ENCODE peak calls at places on chromosomes 2 and 18, in five cellular contexts. One of them, this sample, is unnamed.

GRCh38 chr2:233802132-233802815 is 24.1 kb downstream of the MROH2A start:
- DNase-seq in foreskin fibroblast: no peak
- DNase-seq in Peyer's patch: peak
- DNase-seq in AG09309: no peak
- DNase-seq in lower leg skin: no peak
- DNase-seq in this sample: no peak

GRCh38 chr2:159362094-159362493 is 75.6 kb upstream of the WDSUB1 start:
- DNase-seq in foreskin fibroblast: no peak
- DNase-seq in Peyer's patch: no peak
- DNase-seq in AG09309: no peak
- DNase-seq in lower leg skin: no peak
- DNase-seq in this sample: no peak

GRCh38 chr2:170409164-170409535 is 231.2 kb downstream of the MYO3B start:
- DNase-seq in foreskin fibroblast: peak
- DNase-seq in Peyer's patch: peak
- DNase-seq in AG09309: peak
- DNase-seq in lower leg skin: peak
- DNase-seq in this sample: peak

GRCh38 chr2:147632193-147632592 is 212.6 kb upstream of the ACVR2A start:
- DNase-seq in foreskin fibroblast: no peak
- DNase-seq in Peyer's patch: no peak
- DNase-seq in AG09309: no peak
- DNase-seq in lower leg skin: no peak
- DNase-seq in this sample: no peak

GRCh38 chr2:171347591-171348032 is 86.2 kb downstream of the METTL8 start:
- DNase-seq in foreskin fibroblast: peak
- DNase-seq in Peyer's patch: no peak
- DNase-seq in AG09309: peak
- DNase-seq in lower leg skin: no peak
- DNase-seq in this sample: no peak

GRCh38 chr18:8839285-8839684 is 133.9 kb downstream of the MTCL1 start:
- DNase-seq in foreskin fibroblast: peak
- DNase-seq in Peyer's patch: no peak
- DNase-seq in AG09309: no peak
- DNase-seq in lower leg skin: no peak
- DNase-seq in this sample: no peak

GRCh38 chr2:133504566-133505505 is 63.4 kb downstream of the NCKAP5 start:
- DNase-seq in foreskin fibroblast: no peak
- DNase-seq in Peyer's patch: no peak
- DNase-seq in AG09309: no peak
- DNase-seq in lower leg skin: no peak
- DNase-seq in this sample: no peak

GRCh38 chr2:39780825-39781600 is 2.0 kb upstream of the THUMPD2 start:
- DNase-seq in foreskin fibroblast: no peak
- DNase-seq in Peyer's patch: no peak
- DNase-seq in AG09309: no peak
- DNase-seq in lower leg skin: no peak
- DNase-seq in this sample: peak

GRCh38 chr2:54050445-54050844 is 65.0 kb upstream of the ACYP2 start:
- DNase-seq in foreskin fibroblast: no peak
- DNase-seq in Peyer's patch: no peak
- DNase-seq in AG09309: no peak
- DNase-seq in lower leg skin: no peak
- DNase-seq in this sample: no peak

GRCh38 chr2:233400341-233400740 is 46.0 kb downstream of the DGKD start:
- DNase-seq in foreskin fibroblast: no peak
- DNase-seq in Peyer's patch: no peak
- DNase-seq in AG09309: no peak
- DNase-seq in lower leg skin: peak
- DNase-seq in this sample: no peak

GRCh38 chr2:106163948-106164580 is 30.0 kb downstream of the UXS1 start:
- DNase-seq in foreskin fibroblast: peak
- DNase-seq in Peyer's patch: no peak
- DNase-seq in AG09309: peak
- DNase-seq in lower leg skin: no peak
- DNase-seq in this sample: no peak

GRCh38 chr2:70396589-70396988 is 94.7 kb upstream of the FAM136A start:
- DNase-seq in foreskin fibroblast: no peak
- DNase-seq in Peyer's patch: no peak
- DNase-seq in AG09309: no peak
- DNase-seq in lower leg skin: peak
- DNase-seq in this sample: no peak

GRCh38 chr2:219018726-219019125 is 22.6 kb downstream of the CFAP65 start:
- DNase-seq in foreskin fibroblast: no peak
- DNase-seq in Peyer's patch: peak
- DNase-seq in AG09309: no peak
- DNase-seq in lower leg skin: no peak
- DNase-seq in this sample: no peak

GRCh38 chr2:174328309-174329156 is 6.2 kb upstream of the SP9 start:
- DNase-seq in foreskin fibroblast: no peak
- DNase-seq in Peyer's patch: no peak
- DNase-seq in AG09309: no peak
- DNase-seq in lower leg skin: no peak
- DNase-seq in this sample: no peak

GRCh38 chr2:151560289-151560688 is 150.6 kb downstream of the RIF1 start:
- DNase-seq in foreskin fibroblast: peak
- DNase-seq in Peyer's patch: no peak
- DNase-seq in AG09309: no peak
- DNase-seq in lower leg skin: no peak
- DNase-seq in this sample: no peak

GRCh38 chr18:709771-710170 is 2.7 kb downstream of the ENOSF1 start:
- DNase-seq in foreskin fibroblast: peak
- DNase-seq in Peyer's patch: no peak
- DNase-seq in AG09309: no peak
- DNase-seq in lower leg skin: no peak
- DNase-seq in this sample: no peak

DNA sequence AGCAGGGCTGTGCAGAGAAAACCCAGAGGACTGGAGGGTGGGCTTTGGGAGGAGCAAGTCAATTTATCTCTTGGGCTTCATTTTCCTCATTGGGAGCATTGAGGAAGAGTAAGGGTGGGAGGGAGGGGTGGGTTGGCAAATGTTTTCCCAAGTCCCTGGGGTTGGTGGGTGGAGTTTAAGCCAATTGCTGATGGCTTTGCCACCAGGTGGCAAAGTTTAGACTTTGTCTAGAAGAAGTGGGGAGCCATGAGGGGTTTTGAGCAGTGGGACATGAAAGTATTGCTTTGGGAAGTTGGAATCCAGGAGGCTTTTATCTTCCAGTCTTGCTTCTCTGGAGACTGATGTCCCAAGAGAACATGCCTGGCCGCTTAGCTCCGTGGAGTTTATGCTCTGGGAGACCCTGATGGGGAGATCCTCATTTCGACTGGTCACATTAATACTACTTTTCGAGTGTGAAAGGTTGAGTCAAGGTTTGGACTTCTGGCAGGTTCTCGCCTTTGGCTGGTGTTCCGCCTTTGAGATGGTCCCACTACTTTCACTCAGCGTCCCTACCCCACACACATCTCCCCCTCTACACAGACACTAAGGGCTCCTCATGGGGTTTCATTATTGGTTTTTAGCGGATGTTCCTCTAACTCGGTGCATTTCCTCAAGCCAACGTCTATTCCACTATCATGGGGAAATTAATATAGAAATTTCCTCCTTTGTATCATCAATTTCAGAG is 126.7 kb downstream of the PRKCE start:
- DNase-seq in foreskin fibroblast: no peak
- DNase-seq in Peyer's patch: no peak
- DNase-seq in AG09309: no peak
- DNase-seq in lower leg skin: no peak
- DNase-seq in this sample: no peak
- TF ChIP-seq CTCF in foreskin fibroblast: no peak
- TF ChIP-seq CTCF in Peyer's patch: no peak
- TF ChIP-seq CTCF in AG09309: no peak
- TF ChIP-seq CTCF in lower leg skin: no peak
- TF ChIP-seq CTCF in this sample: no peak

DNA sequence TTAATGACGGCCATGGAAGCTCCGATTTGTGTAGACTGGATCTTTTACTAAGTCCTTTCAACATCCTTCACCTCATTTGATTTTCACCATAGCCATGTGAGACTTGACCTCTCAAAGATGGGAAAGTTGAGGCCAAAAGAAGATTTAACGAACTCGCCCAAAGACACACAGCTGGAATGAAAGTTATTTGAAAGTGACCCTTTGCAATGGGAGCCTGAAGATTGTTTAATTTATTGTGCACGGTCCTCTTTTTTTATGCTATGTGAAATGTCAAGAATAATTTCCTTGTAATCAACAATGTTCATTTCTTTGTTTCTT is 58.0 kb upstream of the COPS8 start:
- DNase-seq in foreskin fibroblast: no peak
- DNase-seq in Peyer's patch: no peak
- DNase-seq in AG09309: no peak
- DNase-seq in lower leg skin: no peak
- DNase-seq in this sample: no peak
- TF ChIP-seq CTCF in foreskin fibroblast: no peak
- TF ChIP-seq CTCF in Peyer's patch: no peak
- TF ChIP-seq CTCF in AG09309: no peak
- TF ChIP-seq CTCF in lower leg skin: no peak
- TF ChIP-seq CTCF in this sample: peak

DNA sequence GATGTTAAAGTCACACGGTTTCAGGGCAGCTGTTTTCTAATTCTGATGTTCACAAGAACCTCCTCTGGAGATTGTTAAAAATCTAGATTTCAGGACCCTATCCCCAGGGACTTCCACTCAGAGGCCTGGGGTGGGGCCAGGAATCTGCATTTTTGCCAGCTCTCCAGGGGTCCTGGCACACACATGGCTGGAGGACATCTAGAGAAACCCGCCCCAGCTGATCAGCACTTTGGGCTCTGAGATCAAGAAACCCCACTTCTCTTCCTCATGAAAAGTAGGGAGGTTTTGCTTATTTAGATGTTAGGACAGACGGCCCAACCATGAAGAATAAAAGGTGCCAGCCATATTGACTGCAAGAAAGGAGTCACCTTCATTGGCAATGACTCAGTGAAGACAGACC is 148.8 kb downstream of the TNS1 start:
- DNase-seq in foreskin fibroblast: no peak
- DNase-seq in Peyer's patch: no peak
- DNase-seq in AG09309: no peak
- DNase-seq in lower leg skin: no peak
- DNase-seq in this sample: no peak
- TF ChIP-seq CTCF in foreskin fibroblast: no peak
- TF ChIP-seq CTCF in Peyer's patch: no peak
- TF ChIP-seq CTCF in AG09309: no peak
- TF ChIP-seq CTCF in lower leg skin: no peak
- TF ChIP-seq CTCF in this sample: no peak

GRCh38 chr18:53906681-53907080 is 317.8 kb downstream of the MBD2 start:
- DNase-seq in foreskin fibroblast: peak
- DNase-seq in Peyer's patch: no peak
- DNase-seq in AG09309: no peak
- DNase-seq in lower leg skin: no peak
- DNase-seq in this sample: no peak

GRCh38 chr18:53911200-53911599 is 313.3 kb downstream of the MBD2 start:
- DNase-seq in foreskin fibroblast: no peak
- DNase-seq in Peyer's patch: no peak
- DNase-seq in AG09309: no peak
- DNase-seq in lower leg skin: no peak
- DNase-seq in this sample: no peak

DNA sequence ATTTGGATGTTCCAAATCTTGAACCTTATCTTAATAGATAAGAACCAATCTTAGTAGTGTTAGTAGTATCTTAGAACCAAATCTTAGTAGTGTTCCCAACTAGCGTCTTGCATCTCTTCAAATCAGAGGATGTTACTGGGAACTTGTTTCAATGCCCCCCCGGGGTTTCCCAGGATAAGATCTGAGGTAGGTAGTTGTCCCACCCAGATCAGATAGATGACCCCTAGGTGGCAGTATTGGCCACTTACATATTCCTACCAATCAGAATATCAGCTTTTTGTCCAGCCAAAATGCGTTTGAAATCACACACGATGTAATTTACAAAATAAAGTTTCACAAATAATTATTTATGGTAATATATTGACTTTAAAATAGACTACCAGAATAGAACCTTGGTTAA is 314.8 kb downstream of the MBD2 start:
- DNase-seq in foreskin fibroblast: peak
- DNase-seq in Peyer's patch: no peak
- DNase-seq in AG09309: peak
- DNase-seq in lower leg skin: no peak
- DNase-seq in this sample: no peak
- TF ChIP-seq CTCF in foreskin fibroblast: peak
- TF ChIP-seq CTCF in Peyer's patch: peak
- TF ChIP-seq CTCF in AG09309: peak
- TF ChIP-seq CTCF in lower leg skin: no peak
- TF ChIP-seq CTCF in this sample: peak

DNA sequence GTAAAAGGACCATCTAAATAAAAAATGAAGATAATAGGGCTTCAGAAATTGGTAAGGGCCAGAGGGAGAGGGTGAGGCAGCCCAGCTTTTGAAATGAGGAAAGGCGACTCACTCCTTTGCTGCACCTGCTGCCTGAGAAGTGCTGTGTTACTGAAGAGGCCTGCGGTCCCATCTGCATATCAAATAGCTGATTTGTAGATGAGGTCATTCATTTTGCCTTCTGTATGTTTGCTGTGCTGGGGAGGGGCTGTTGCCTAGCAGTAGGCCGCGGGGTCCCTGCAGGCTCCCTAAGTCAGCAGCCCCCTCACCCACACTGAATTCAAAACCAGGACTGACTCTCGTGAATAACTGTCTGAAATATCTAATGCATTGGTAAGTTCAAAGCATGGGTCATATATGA is 377.2 kb downstream of the SOX11 start:
- DNase-seq in foreskin fibroblast: no peak
- DNase-seq in Peyer's patch: no peak
- DNase-seq in AG09309: no peak
- DNase-seq in lower leg skin: no peak
- DNase-seq in this sample: no peak
- TF ChIP-seq CTCF in foreskin fibroblast: no peak
- TF ChIP-seq CTCF in Peyer's patch: no peak
- TF ChIP-seq CTCF in AG09309: no peak
- TF ChIP-seq CTCF in lower leg skin: no peak
- TF ChIP-seq CTCF in this sample: no peak

This sample was measured in CD14-positive monocyte.